ENCODE peak calls at places on chromosomes 4 and X, in nine cellular contexts. V, B, M, O, Y, P, T, L and J are unnamed samples. For H3K36me3, the result is how much of the 10 kb centered on the place peaks cover.

GRCh38 chr4:125268065-125268755 is 46.5 kb upstream of the FAT4 start:
- DNase-seq in V (no peak), B (no peak), M (no peak), O (no peak), Y (no peak), P (no peak), T (no peak), L (no peak), J (no peak)

GRCh38 chrX:17375361-17375630 is 296 bp downstream of the NHS start:
- DNase-seq in V (peak), B (no peak), M (no peak), O (peak), Y (no peak), P (no peak), T (no peak), L (no peak), J (peak)

GRCh38 chrX:38799995-38800394 is 1.3 kb upstream of the MID1IP1 start:
- DNase-seq in V (no peak), B (no peak), M (no peak), O (no peak), Y (no peak), P (no peak), T (no peak), L (peak), J (no peak)

GRCh38 chr4:109560687-109561452 is 824 bp downstream of the MCUB start:
- DNase-seq in V (peak), B (no peak), M (peak), O (peak), Y (no peak), P (peak), T (peak), L (peak), J (no peak)

GRCh38 chrX:23554304-23554703 is 113.0 kb upstream of the PRDX4 start:
- DNase-seq in V (no peak), B (no peak), M (no peak), O (no peak), Y (peak), P (no peak), T (peak), L (peak), J (no peak)

GRCh38 chr4:25814323-25814722 is 48.5 kb downstream of the SEL1L3 start:
- DNase-seq in V (no peak), B (peak), M (no peak), O (peak), Y (peak), P (no peak), T (peak), L (no peak), J (peak)

GRCh38 chr4:86481429-86481828 is 112.7 kb upstream of the PTPN13 start:
- DNase-seq in V (no peak), B (no peak), M (no peak), O (no peak), Y (no peak), P (no peak), T (peak), L (no peak), J (no peak)

GRCh38 chr4:142719854-142720541 is 126.1 kb downstream of the INPP4B start:
- DNase-seq in V (no peak), B (no peak), M (no peak), O (no peak), Y (no peak), P (no peak), T (peak), L (peak), J (no peak)

GRCh38 chr4:158912390-158913175 is 143.8 kb downstream of the FNIP2 start:
- DNase-seq in V (no peak), B (no peak), M (no peak), O (no peak), Y (no peak), P (no peak), T (no peak), L (no peak), J (no peak)

GRCh38 chrX:145817299-145817665 is 347 bp upstream of the SLITRK2 start:
- DNase-seq in V (no peak), B (no peak), M (no peak), O (no peak), Y (no peak), P (no peak), T (no peak), L (no peak), J (no peak)

GRCh38 chr4:102343964-102344519 is 1.2 kb downstream of the SLC39A8 start:
- DNase-seq in V (peak), B (peak), M (no peak), O (no peak), Y (no peak), P (no peak), T (peak), L (peak), J (no peak)

GRCh38 chr4:54213001-54213400 is 16.1 kb upstream of the PDGFRA start:
- DNase-seq in V (no peak), B (no peak), M (no peak), O (no peak), Y (no peak), P (no peak), T (no peak), L (no peak), J (no peak)

GRCh38 chrX:80578518-80579105 is 158.4 kb downstream of the TENT5D start:
- DNase-seq in V (no peak), B (no peak), M (no peak), O (no peak), Y (peak), P (no peak), T (peak), L (peak), J (no peak)

GRCh38 chr4:1408418-1408817 is 2.2 kb upstream of the NKX1-1 start:
- DNase-seq in V (peak), B (peak), M (no peak), O (peak), Y (no peak), P (no peak), T (no peak), L (no peak), J (no peak)

GRCh38 chr4:25865586-25865985 is 2.8 kb upstream of the SEL1L3 start:
- DNase-seq in V (no peak), B (no peak), M (no peak), O (no peak), Y (peak), P (no peak), T (peak), L (peak), J (no peak)

GRCh38 chr4:149199594-149199993 is 616.0 kb downstream of the IQCM start:
- DNase-seq in V (no peak), B (no peak), M (no peak), O (no peak), Y (no peak), P (no peak), T (no peak), L (no peak), J (no peak)

GRCh38 chr4:87060957-87061356 is 126.1 kb downstream of the AFF1 start:
- DNase-seq in V (no peak), B (no peak), M (no peak), O (no peak), Y (peak), P (no peak), T (peak), L (no peak), J (no peak)

GRCh38 chr4:142480244-142480643 is 365.9 kb downstream of the INPP4B start:
- DNase-seq in V (no peak), B (no peak), M (no peak), O (no peak), Y (no peak), P (no peak), T (peak), L (no peak), J (no peak)

GRCh38 chr4:112514449-112515277 is 1.3 kb downstream of the NEUROG2 start:
- DNase-seq in V (no peak), B (no peak), M (no peak), O (no peak), Y (no peak), P (no peak), T (no peak), L (peak), J (no peak)

GRCh38 chrX:12162420-12162819 is 24.1 kb downstream of the FRMPD4 start:
- DNase-seq in V (no peak), B (no peak), M (no peak), O (no peak), Y (no peak), P (no peak), T (no peak), L (no peak), J (no peak)

GRCh38 chr4:10299601-10300000 is 157.6 kb downstream of the ZNF518B start:
- DNase-seq in V (no peak), B (no peak), M (no peak), O (no peak), Y (no peak), P (no peak), T (peak), L (no peak), J (no peak)

GRCh38 chr4:43843501-43843900 is 605.1 kb downstream of the KCTD8 start:
- DNase-seq in V (no peak), B (no peak), M (no peak), O (no peak), Y (no peak), P (no peak), T (no peak), L (no peak), J (no peak)

GRCh38 chrX:69150294-69150960 is 14.8 kb downstream of the PJA1 start:
- DNase-seq in V (no peak), B (no peak), M (no peak), O (no peak), Y (peak), P (no peak), T (peak), L (no peak), J (no peak)

GRCh38 chrX:21638311-21638710 is 19.8 kb downstream of the KLHL34 start:
- DNase-seq in V (no peak), B (no peak), M (no peak), O (no peak), Y (no peak), P (no peak), T (peak), L (no peak), J (no peak)

GRCh38 chrX:15619053-15619772 is 18.5 kb upstream of the ACE2 start:
- DNase-seq in V (no peak), B (no peak), M (no peak), O (no peak), Y (peak), P (no peak), T (peak), L (no peak), J (no peak)

GRCh38 chr4:123587983-123588494 is 191.4 kb downstream of the SPRY1 start:
- DNase-seq in V (peak), B (no peak), M (no peak), O (no peak), Y (no peak), P (no peak), T (peak), L (no peak), J (peak)

GRCh38 chrX:88883205-88883604 is 136.2 kb downstream of the CPXCR1 start:
- DNase-seq in V (no peak), B (no peak), M (no peak), O (no peak), Y (no peak), P (no peak), T (no peak), L (no peak), J (no peak)

GRCh38 chr4:6313216-6313615 is 43.6 kb downstream of the WFS1 start:
- DNase-seq in V (no peak), B (no peak), M (no peak), O (no peak), Y (no peak), P (no peak), T (peak), L (no peak), J (no peak)

GRCh38 chr4:16250665-16251365 is 24.5 kb upstream of the TAPT1 start:
- DNase-seq in V (no peak), B (no peak), M (no peak), O (no peak), Y (no peak), P (no peak), T (peak), L (no peak), J (no peak)

GRCh38 chr4:117560329-117560728 is 474.0 kb upstream of the NDST3 start:
- DNase-seq in V (no peak), B (no peak), M (no peak), O (no peak), Y (no peak), P (no peak), T (peak), L (no peak), J (no peak)

GRCh38 chr4:103443324-103443723 is 245.2 kb upstream of the CENPE start:
- DNase-seq in V (no peak), B (no peak), M (no peak), O (no peak), Y (no peak), P (no peak), T (peak), L (no peak), J (no peak)

GRCh38 chr4:151750156-151750555 is 10.7 kb downstream of the GATB start:
- DNase-seq in V (no peak), B (no peak), M (no peak), O (no peak), Y (no peak), P (no peak), T (no peak), L (no peak), J (no peak)

GRCh38 chrX:2390754-2391153 is 110.0 kb downstream of the DHRSX start:
- DNase-seq in V (no peak), B (no peak), M (no peak), O (no peak), Y (no peak), P (no peak), T (no peak), L (no peak), J (no peak)

DNA sequence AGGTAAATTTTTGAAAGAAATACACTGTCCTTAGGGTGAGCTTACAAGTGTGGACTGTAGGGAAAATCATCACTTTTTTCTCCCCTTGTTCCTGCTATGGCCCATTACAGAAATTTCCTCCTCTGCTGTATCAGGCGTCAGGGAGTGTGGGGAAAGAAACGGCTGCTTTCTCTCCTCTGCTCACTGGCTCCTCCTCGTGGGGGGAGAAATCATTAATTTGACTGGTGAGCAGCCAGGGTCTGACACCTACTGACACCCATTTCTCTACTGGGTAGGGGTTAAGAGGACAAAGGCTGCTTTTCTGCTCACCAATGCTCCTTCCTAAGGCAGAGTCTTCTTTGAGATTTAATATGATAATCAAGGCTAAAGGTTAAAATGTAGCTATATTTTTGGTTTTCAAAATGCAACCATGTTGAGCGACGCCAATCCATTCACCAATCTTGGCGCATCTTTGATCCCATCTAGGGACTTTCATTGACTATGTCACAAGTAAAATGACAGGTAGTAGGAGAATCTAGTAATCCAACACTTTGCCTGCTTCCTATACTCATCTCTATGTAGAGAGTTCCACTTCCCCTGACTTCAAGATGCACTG is 25.1 kb downstream of the SETD7 start:
- DNase-seq in V (no peak), B (no peak), M (peak), O (peak), Y (no peak), P (no peak), T (peak), L (peak), J (no peak)
- H3K36me3 ChIP-seq in V (under half), B (half or more), M (half or more), O (half or more), Y (under half), P (under half), T (under half), L (half or more), J (under half)

DNA sequence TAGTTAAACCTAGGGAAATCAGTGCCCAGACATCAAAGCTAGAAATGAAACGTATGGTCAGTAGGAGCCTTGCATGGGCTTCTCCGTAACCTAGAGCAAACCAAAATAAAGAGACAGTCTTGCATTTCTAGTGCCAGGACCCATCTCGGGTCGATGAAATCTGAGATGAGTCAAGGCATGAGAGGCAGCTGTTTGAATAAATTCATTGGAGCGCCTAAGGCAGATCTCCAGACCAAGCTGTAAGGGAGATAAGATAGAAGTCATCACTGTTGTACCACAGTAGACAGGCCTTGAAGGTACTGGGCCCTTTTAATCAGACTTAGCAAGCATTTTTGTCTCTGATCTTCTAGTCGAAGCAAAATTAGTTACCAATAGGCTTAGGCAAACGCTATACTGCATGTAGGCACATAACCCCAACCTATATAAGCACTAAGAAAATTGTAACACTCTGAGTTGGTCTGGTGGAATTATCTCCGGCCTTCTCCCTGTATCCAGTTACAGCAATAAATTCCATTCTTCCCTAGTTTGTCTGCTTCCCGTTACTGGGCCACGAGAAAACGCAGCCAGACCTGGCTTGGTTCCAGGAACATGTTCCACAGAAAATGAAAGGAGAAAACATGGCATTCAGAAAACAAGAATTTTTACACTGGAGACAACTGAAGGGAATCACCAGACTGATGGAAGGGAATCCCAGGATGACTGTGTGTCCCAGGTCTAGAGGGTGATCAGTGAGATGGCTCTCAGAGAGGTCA is 21.1 kb upstream of the PAPSS1 start:
- DNase-seq in V (peak), B (no peak), M (no peak), O (peak), Y (no peak), P (no peak), T (no peak), L (no peak), J (peak)
- H3K4me3 ChIP-seq in V (no peak), B (no peak), M (no peak), O (no peak), Y (no peak), P (no peak), T (no peak), L (no peak), J (no peak)

GRCh38 chrX:114626323-114626722 is 42.4 kb downstream of the HTR2C start:
- DNase-seq in V (no peak), B (no peak), M (no peak), O (no peak), Y (no peak), P (no peak), T (peak), L (no peak), J (no peak)
- TF ChIP-seq CTCF in V (no peak), B (peak), M (no peak), O (peak), Y (no peak), P (no peak), T (peak), L (peak), J (peak)

DNA sequence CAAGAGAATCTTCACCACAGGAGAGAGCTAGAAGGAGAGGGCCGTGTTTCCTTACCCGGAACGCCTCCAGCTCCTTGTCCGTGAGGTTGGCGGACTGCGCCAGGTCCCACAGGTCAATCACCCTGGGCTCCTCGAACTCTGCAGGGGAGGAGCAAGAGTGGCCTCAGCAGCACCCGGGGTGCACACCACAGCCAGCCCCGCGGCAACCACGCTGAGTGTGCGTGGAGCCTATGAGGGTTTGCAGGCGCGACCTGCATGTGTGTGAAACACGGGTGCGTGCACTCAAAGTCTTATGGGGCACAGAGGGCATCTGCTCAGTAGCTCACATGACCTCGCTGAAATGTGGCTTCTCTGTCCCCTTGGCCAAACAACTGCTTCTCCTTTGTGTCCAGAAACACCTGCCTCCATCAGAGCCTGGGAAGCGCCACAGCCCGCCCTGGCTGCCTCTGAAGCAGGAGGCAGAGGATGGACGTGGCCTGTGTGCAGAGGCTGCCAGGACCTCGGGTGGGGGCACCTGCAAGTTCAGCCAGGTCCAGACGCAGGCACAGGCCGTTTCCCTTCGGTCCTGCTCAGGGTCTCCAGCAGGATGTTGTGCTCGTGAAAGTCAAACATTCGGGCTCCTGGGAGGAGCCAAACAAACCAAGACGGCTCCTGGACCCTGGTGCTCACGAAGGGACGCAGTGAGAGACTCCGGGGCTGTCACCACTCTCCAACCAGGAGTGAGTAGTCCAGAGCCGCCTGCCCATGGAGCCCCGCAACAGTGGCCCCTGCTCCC is 16.0 kb downstream of the LRPAP1 start:
- DNase-seq in V (no peak), B (peak), M (no peak), O (no peak), Y (no peak), P (no peak), T (no peak), L (no peak), J (no peak)
- H3K36me3 ChIP-seq in V (half or more), B (half or more), M (half or more), O (half or more), Y (under half), P (half or more), T (half or more), L (half or more), J (half or more)

GRCh38 chr4:182143086-182143821 is 99.9 kb upstream of the TENM3 start:
- DNase-seq in V (no peak), B (no peak), M (no peak), O (no peak), Y (no peak), P (no peak), T (no peak), L (no peak), J (no peak)

GRCh38 chr4:182142146-182143085 is 100.8 kb upstream of the TENM3 start:
- DNase-seq in V (no peak), B (no peak), M (no peak), O (no peak), Y (no peak), P (no peak), T (no peak), L (no peak), J (no peak)

GRCh38 chr4:182144621-182145359 is 98.4 kb upstream of the TENM3 start:
- DNase-seq in V (no peak), B (no peak), M (no peak), O (no peak), Y (no peak), P (no peak), T (no peak), L (no peak), J (no peak)

GRCh38 chr4:182145360-182145905 is 97.8 kb upstream of the TENM3 start:
- DNase-seq in V (no peak), B (no peak), M (no peak), O (no peak), Y (no peak), P (no peak), T (no peak), L (no peak), J (no peak)

DNA sequence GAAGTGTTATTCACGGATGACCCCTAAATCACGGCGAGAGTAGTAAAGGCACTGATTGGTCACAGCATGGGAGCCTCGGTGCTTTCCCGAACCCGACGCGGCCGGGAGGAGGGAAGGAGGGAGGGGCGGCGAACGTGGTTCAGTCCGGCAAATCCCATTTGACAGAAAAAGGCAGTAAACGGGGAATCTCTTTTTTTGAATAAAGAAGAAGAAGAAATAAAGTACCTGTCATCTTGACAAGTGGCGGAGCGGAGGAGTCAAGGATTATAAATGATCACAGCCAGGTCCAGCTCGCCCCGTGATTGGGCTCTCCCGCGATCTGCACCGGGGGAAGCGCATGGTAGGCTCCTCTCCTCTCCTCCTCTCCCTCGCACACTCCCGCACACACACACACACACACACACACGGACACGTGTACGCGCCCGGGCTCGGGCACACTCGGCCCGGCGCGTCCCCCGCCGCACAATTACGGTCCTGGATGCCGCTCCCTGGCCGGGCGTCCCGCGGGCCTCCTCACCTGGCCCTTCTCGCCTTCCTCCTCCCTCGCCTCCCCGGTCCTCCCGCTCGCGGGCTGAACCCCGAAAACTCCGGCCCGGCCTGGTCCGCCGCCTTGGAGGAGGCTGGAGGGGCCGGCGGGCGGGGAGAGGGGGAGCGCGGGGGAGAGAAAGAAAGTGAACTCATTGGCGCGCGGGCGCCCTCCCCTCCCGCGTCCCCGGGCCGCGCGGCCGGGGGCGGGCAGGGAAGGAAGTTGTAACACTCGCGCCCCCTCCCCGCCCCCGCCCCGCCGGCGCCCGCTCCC is 99.2 kb upstream of the TENM3 start:
- DNase-seq in V (no peak), B (no peak), M (no peak), O (no peak), Y (no peak), P (no peak), T (no peak), L (no peak), J (no peak)
- H3K4me3 ChIP-seq in V (peak), B (peak), M (no peak), O (peak), Y (peak), P (peak), T (peak), L (no peak), J (peak)